ENCODE peak calls at places on chromosomes 7 and 10, in ten cellular contexts. I is lower lobe of right lung, D is breast epithelium, C is HCT116, O is colonic mucosa, K is neural progenitor cell, R is lung, F is ovary, J is IMR-90, L is neuronal stem cell. M is an unnamed sample.

GRCh38 chr7:12861070-12861469 is 173.6 kb downstream of the ARL4A start:
- DNase-seq in J (no peak), C (no peak), I (no peak), D (no peak), L (no peak), R (no peak), F (no peak), K (no peak), O (no peak), M (no peak)

GRCh38 chr10:17882557-17882956 is 69.2 kb upstream of the SLC39A12 start:
- DNase-seq in R (no peak), D (no peak), C (no peak), O (no peak), L (no peak), I (no peak), F (no peak), J (no peak), K (no peak), M (no peak)

GRCh38 chr10:113319450-113319849 is 233.4 kb upstream of the HABP2 start:
- DNase-seq in J (no peak), C (no peak), K (no peak), D (no peak), L (no peak), O (no peak), R (no peak), F (no peak), I (no peak), M (no peak)

GRCh38 chr7:42805601-42806000 is 106.3 kb downstream of the C7orf25 start:
- DNase-seq in L (no peak), K (no peak), J (no peak), C (no peak), R (no peak), D (no peak), O (no peak), I (no peak), F (no peak), M (no peak)

GRCh38 chr7:101941481-101942383 is 124.3 kb downstream of the CUX1 start:
- DNase-seq in F (peak; percentile 62), K (no peak), R (peak; percentile 56), C (peak; percentile 74), I (no peak), J (peak; percentile 72), O (peak; percentile 86), D (no peak), L (no peak), M (no peak)

GRCh38 chr7:94655562-94655883 is 410 bp downstream of the SGCE start:
- DNase-seq in O (peak; percentile 18), J (no peak), R (no peak), K (peak; percentile 61), F (peak; percentile 49), L (peak; percentile 33), C (no peak), D (no peak), I (no peak), M (peak; percentile 42)

GRCh38 chr10:4511559-4511958 is 314.4 kb upstream of the AKR1E2 start:
- DNase-seq in J (no peak), F (no peak), I (no peak), C (no peak), K (no peak), O (no peak), R (no peak), D (no peak), L (no peak), M (no peak)

GRCh38 chr10:34528320-34528719 is 286.8 kb downstream of the PARD3 start:
- DNase-seq in R (peak; percentile 49), O (no peak), I (no peak), F (no peak), K (peak; percentile 64), D (no peak), C (peak; percentile 92), L (peak; percentile 43), J (peak; percentile 93), M (no peak)

GRCh38 chr7:98091061-98091460 is 15.6 kb upstream of the LMTK2 start:
- DNase-seq in O (no peak), F (no peak), L (no peak), R (no peak), K (no peak), J (peak; percentile 4), I (no peak), D (no peak), C (no peak), M (no peak)

GRCh38 chr7:7921830-7922229 is 46.8 kb upstream of the GLCCI1 start:
- DNase-seq in F (no peak), J (no peak), I (no peak), O (no peak), R (no peak), K (no peak), D (no peak), C (no peak), L (no peak), M (no peak)

GRCh38 chr7:129989466-129989865 is 36.7 kb upstream of the UBE2H start:
- DNase-seq in F (no peak), K (no peak), D (no peak), I (no peak), C (peak; percentile 46), R (no peak), L (no peak), J (no peak), O (no peak), M (no peak)

GRCh38 chr7:129343099-129343700 is 91.0 kb upstream of the STRIP2 start:
- DNase-seq in R (no peak), O (peak; percentile 55), I (no peak), J (peak; percentile 75), K (peak; percentile 13), D (no peak), F (no peak), L (no peak), C (peak; percentile 37), M (no peak)

GRCh38 chr7:150824379-150825177 is 24.0 kb downstream of the TMEM176A start:
- DNase-seq in F (no peak), C (no peak), O (no peak), R (no peak), D (no peak), K (no peak), I (no peak), L (no peak), J (no peak), M (no peak)

GRCh38 chr7:127377425-127377824 is 15.1 kb downstream of the ZNF800 start:
- DNase-seq in R (no peak), D (no peak), K (no peak), F (no peak), I (no peak), O (no peak), C (no peak), L (no peak), J (no peak), M (no peak)

GRCh38 chr10:80197972-80198591 is 7.3 kb downstream of the ANXA11 start:
- DNase-seq in R (no peak), O (no peak), D (no peak), C (no peak), J (no peak), L (no peak), I (peak; percentile 50), F (no peak), K (no peak), M (no peak)

GRCh38 chr10:80201592-80202256 is 3.6 kb downstream of the ANXA11 start:
- DNase-seq in K (no peak), F (no peak), L (no peak), D (no peak), J (no peak), R (no peak), C (no peak), I (peak; percentile 70), O (no peak), M (no peak)

GRCh38 chr10:80199828-80200227 is 5.5 kb downstream of the ANXA11 start:
- DNase-seq in O (peak; percentile 58), C (no peak), F (no peak), J (peak; percentile 82), K (no peak), D (no peak), R (peak; percentile 67), L (no peak), I (no peak), M (peak; percentile 66)

GRCh38 chr10:80200687-80201086 is 4.7 kb downstream of the ANXA11 start:
- DNase-seq in R (no peak), D (no peak), J (no peak), O (no peak), K (no peak), C (no peak), F (no peak), I (no peak), L (no peak), M (no peak)

DNA sequence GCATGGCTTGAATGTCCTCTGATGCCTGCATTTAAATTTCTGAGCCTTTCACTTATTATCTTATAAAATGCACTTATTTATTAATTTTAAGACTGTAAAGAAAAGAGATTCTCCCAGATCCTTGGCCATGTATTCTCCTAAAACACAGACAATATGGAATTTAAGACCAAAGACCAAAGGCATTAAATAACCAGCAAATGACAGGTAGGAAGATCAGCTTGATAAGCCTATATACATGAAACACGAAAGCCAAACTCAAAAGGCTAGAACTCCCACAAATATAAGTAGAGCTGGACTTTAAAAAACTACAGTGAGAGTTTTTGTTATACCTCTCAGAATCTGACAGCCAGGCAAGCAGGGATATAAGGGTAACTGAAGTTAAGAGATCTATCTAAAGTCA is 5.1 kb downstream of the ANXA11 start:
- DNase-seq in I (no peak), L (no peak), K (no peak), C (no peak), J (no peak), F (no peak), D (no peak), O (no peak), R (no peak), M (no peak)
- H3K4me1 ChIP-seq in I (peaks cover 90% of the 10 kb centered on the region), L (peaks cover 14% of the 10 kb centered on the region), K (peaks cover 10% of the 10 kb centered on the region), C (peaks cover 74% of the 10 kb centered on the region), J (peaks cover 37% of the 10 kb centered on the region), F (peaks cover 31% of the 10 kb centered on the region), D (peaks cover 16% of the 10 kb centered on the region), O (peaks cover 60% of the 10 kb centered on the region), R (peaks cover 41% of the 10 kb centered on the region), M (peaks cover 90% of the 10 kb centered on the region)

DNA sequence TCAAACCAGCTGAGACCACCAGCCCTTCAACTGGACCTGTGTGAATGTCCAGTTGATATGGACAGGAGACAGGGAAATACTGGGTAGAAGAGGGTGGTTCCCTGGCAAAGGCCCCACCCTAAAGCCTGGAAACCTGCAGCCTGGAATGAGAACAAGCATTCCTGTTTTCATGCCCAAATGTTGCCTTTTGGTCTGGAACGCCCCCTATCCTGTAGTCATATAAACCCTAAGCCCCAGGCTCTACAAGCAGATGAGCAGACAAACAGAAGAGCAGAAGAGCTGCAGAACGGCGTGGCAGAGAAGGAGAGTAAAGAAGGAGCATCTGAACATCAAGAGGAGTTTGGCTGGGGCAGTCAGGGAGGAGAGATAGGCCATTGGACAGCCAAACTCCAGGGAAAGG is 38.4 kb downstream of the SYPL1 start:
- DNase-seq in F (no peak), J (no peak), I (no peak), C (no peak), O (no peak), K (no peak), D (no peak), L (no peak), R (no peak), M (no peak)
- H3K4me1 ChIP-seq in F (no peaks in the 10 kb centered on the region), J (no peaks in the 10 kb centered on the region), I (peaks cover 33% of the 10 kb centered on the region), C (no peaks in the 10 kb centered on the region), O (peaks cover 16% of the 10 kb centered on the region), K (no peaks in the 10 kb centered on the region), D (no peaks in the 10 kb centered on the region), L (no peaks in the 10 kb centered on the region), R (peaks cover 18% of the 10 kb centered on the region), M (peaks cover 21% of the 10 kb centered on the region)

GRCh38 chr10:93070378-93071176 is 3.1 kb upstream of the CYP26A1 start:
- DNase-seq in I (no peak), L (no peak), D (no peak), J (no peak), R (peak; percentile 18), K (no peak), O (no peak), C (no peak), F (no peak), M (no peak)
- H3K4me1 ChIP-seq in I (peaks cover 46% of the 10 kb centered on the region), L (peaks cover 20% of the 10 kb centered on the region), D (peaks cover 12% of the 10 kb centered on the region), J (peaks cover 10% of the 10 kb centered on the region), R (peaks cover 34% of the 10 kb centered on the region), K (peaks cover 16% of the 10 kb centered on the region), O (peaks cover 15% of the 10 kb centered on the region), C (peaks cover 8% of the 10 kb centered on the region), F (peaks cover 14% of the 10 kb centered on the region), M (no peaks in the 10 kb centered on the region)

GRCh38 chr7:30472081-30472770 is 6.4 kb downstream of the NOD1 start:
- DNase-seq in D (no peak), F (no peak), C (no peak), I (no peak), R (peak; percentile 25), L (no peak), J (no peak), O (no peak), K (no peak), M (no peak)
- H3K4me1 ChIP-seq in D (peaks cover 24% of the 10 kb centered on the region), F (peaks cover 48% of the 10 kb centered on the region), C (no peaks in the 10 kb centered on the region), I (peaks cover 100% of the 10 kb centered on the region), R (peaks cover 52% of the 10 kb centered on the region), L (peaks cover 20% of the 10 kb centered on the region), J (peaks cover 31% of the 10 kb centered on the region), O (peaks cover 11% of the 10 kb centered on the region), K (peaks cover 20% of the 10 kb centered on the region), M (no peaks in the 10 kb centered on the region)